ENCODE peak calls at places on chromosomes 7 and 10, in nine cellular contexts. Y is kidney, R is GM20000, J is sigmoid colon, C is endothelial cell, O is MCF 10A, I is AG04450, F is lower lobe of right lung, H is GM12865. M is an unnamed sample.

GRCh38 chr10:121088524-121088923 is 237.4 kb downstream of the WDR11 start:
- DNase-seq in Y (no peak), R (no peak), J (no peak), C (peak), O (peak), I (no peak), F (no peak), H (no peak), M (no peak)

GRCh38 chr10:13555884-13556529 is 27.2 kb upstream of the BEND7 start:
- DNase-seq in Y (no peak), R (no peak), J (no peak), C (no peak), O (no peak), I (no peak), F (no peak), H (no peak), M (no peak)

GRCh38 chr10:118522791-118523498 is 72.5 kb downstream of the PRLHR start:
- DNase-seq in Y (no peak), R (no peak), J (no peak), C (no peak), O (peak), I (no peak), F (no peak), H (no peak), M (no peak)

GRCh38 chr10:98852686-98853085 is 383.0 kb downstream of the HPSE2 start:
- DNase-seq in Y (no peak), R (no peak), J (no peak), C (no peak), O (no peak), I (no peak), F (no peak), H (peak), M (no peak)

GRCh38 chr10:22712959-22713852 is 1.2 kb downstream of the PIP4K2A start:
- DNase-seq in Y (peak), R (peak), J (no peak), C (peak), O (peak), I (no peak), F (peak), H (peak), M (peak)

GRCh38 chr7:135571834-135572233 is 14.1 kb downstream of the NUP205 start:
- DNase-seq in Y (no peak), R (no peak), J (no peak), C (no peak), O (no peak), I (no peak), F (no peak), H (no peak), M (no peak)

GRCh38 chr7:2309889-2310331 is 4.3 kb downstream of the SNX8 start:
- DNase-seq in Y (peak), R (no peak), J (no peak), C (no peak), O (peak), I (peak), F (no peak), H (no peak), M (no peak)

GRCh38 chr10:27372095-27372494 is 131.5 kb upstream of the ACBD5 start:
- DNase-seq in Y (no peak), R (no peak), J (no peak), C (no peak), O (no peak), I (no peak), F (no peak), H (no peak), M (no peak)

GRCh38 chr10:49651039-49651835 is 28.2 kb upstream of the C10orf53 start:
- DNase-seq in Y (no peak), R (no peak), J (no peak), C (no peak), O (no peak), I (no peak), F (no peak), H (no peak), M (no peak)

GRCh38 chr7:147412782-147413186 is 1177.8 kb upstream of the C7orf33 start:
- DNase-seq in Y (no peak), R (no peak), J (no peak), C (no peak), O (peak), I (peak), F (no peak), H (no peak), M (no peak)

GRCh38 chr10:552679-553078 is 136.8 kb downstream of the DIP2C start:
- DNase-seq in Y (no peak), R (no peak), J (no peak), C (no peak), O (no peak), I (no peak), F (no peak), H (no peak), M (no peak)

GRCh38 chr10:116974442-116975005 is 30.5 kb downstream of the SHTN1 start:
- DNase-seq in Y (no peak), R (no peak), J (no peak), C (no peak), O (peak), I (peak), F (no peak), H (no peak), M (no peak)

GRCh38 chr10:113854757-113855626 is 531 bp downstream of the NHLRC2 start:
- DNase-seq in Y (peak), R (peak), J (peak), C (peak), O (peak), I (no peak), F (peak), H (peak), M (peak)

GRCh38 chr10:71426058-71426605 is 29.4 kb downstream of the CDH23 start:
- DNase-seq in Y (peak), R (no peak), J (no peak), C (no peak), O (no peak), I (no peak), F (no peak), H (no peak), M (no peak)

GRCh38 chr10:92697663-92698511 is 8.1 kb downstream of the HHEX start:
- DNase-seq in Y (no peak), R (peak), J (no peak), C (no peak), O (no peak), I (no peak), F (no peak), H (peak), M (peak)

GRCh38 chr10:6815346-6815745 is 235.3 kb upstream of the PRKCQ start:
- DNase-seq in Y (no peak), R (no peak), J (no peak), C (no peak), O (no peak), I (no peak), F (no peak), H (no peak), M (no peak)

GRCh38 chr7:144834516-144835165 is 1.2 kb downstream of the TPK1 start:
- DNase-seq in Y (no peak), R (peak), J (peak), C (no peak), O (no peak), I (no peak), F (no peak), H (peak), M (peak)

GRCh38 chr7:149827089-149827981 is 10.8 kb upstream of the ZNF862 start:
- DNase-seq in Y (peak), R (no peak), J (peak), C (no peak), O (no peak), I (no peak), F (peak), H (no peak), M (no peak)

GRCh38 chr10:93074597-93075368 is 1.1 kb downstream of the CYP26A1 start:
- DNase-seq in Y (no peak), R (peak), J (no peak), C (no peak), O (no peak), I (no peak), F (no peak), H (no peak), M (peak)

GRCh38 chr7:128211626-128212025 is 29.5 kb upstream of the LEP start:
- DNase-seq in Y (no peak), R (no peak), J (peak), C (no peak), O (no peak), I (no peak), F (no peak), H (no peak), M (no peak)

GRCh38 chr7:45146531-45147379 is 10.8 kb upstream of the RAMP3 start:
- DNase-seq in Y (peak), R (no peak), J (peak), C (no peak), O (no peak), I (no peak), F (no peak), H (no peak), M (no peak)

GRCh38 chr7:127854383-127854782 is 176.9 kb downstream of the LRRC4 start:
- DNase-seq in Y (no peak), R (no peak), J (no peak), C (no peak), O (no peak), I (no peak), F (no peak), H (no peak), M (no peak)

GRCh38 chr7:107982918-107983389 is 20.0 kb downstream of the LAMB1 start:
- DNase-seq in Y (no peak), R (no peak), J (peak), C (no peak), O (no peak), I (no peak), F (no peak), H (no peak), M (no peak)

GRCh38 chr10:122841569-122841968 is 4.1 kb downstream of the CUZD1 start:
- DNase-seq in Y (no peak), R (no peak), J (no peak), C (no peak), O (no peak), I (no peak), F (no peak), H (no peak), M (no peak)

DNA sequence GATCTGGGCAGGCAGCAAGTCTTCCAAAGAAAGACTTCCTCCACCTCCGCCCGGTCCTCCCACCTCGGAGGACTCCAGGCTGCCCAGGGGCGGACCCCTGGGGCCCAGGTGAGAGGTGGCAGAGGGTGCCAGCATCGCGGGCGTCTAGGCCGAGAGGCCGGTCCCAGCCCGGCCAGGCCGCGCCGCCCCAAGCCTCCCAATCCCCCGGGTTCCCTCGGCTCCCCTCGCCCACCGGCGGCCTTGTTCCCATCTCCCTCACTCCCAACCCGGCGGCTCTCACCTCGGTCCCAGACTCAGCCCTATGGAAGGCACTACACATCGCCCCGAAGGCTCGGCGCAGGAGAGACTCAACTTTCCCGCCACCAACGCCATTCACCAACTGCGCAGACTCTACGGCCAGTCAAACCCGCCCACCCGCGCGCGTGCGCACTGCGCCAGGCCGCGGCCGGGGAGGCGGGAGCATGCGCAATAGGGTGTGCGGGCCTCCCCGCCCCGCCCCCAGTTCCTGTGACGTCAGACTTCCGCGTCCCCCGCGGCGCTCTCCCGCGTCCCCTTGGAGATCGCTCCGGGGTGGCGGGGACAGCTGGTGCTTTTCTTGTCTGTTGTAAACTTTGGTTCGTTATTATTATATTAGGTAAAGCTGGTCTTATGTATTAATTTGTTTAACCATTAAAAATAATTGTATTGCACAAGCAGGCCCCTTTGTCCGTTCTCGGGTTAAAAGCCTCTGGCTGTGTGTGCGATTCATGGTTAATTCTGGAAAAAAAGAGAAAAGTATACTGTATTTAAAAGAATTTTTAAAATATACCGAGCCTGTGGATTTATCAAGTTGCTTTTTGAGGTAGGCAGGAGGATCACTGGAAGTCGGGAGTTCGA is at the start of gene XRCC2:
- DNase-seq in Y (peak), R (peak), J (peak), C (peak), O (peak), I (peak), F (peak), H (peak), M (peak)
- TF ChIP-seq CTCF in Y (no peak), R (no peak), J (no peak), C (no peak), O (no peak), I (no peak), F (no peak), H (no peak), M (no peak)

DNA sequence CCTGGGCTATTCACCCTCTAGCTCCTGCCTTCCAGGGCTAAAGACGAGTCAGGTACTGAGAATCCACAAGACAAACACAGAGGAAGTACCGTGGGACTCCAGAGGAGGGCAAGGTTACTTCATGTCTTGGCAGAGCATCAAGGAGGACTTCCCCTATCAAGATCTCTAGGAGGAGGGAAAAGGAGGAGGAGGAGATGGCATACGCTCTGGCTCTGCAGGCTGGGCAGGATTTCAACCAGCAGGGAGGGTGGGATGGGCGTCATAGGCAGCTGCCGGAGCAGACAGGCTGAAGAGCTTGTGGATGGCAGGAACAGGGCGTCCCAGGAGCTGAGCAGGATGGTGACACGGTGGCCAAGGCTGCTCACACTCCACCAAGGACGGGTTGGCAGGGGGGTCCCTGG is 21.3 kb downstream of the MDH2 start:
- DNase-seq in Y (peak), R (peak), J (peak), C (no peak), O (peak), I (peak), F (peak), H (no peak), M (peak)
- TF ChIP-seq CTCF in Y (peak), R (no peak), J (peak), C (no peak), O (peak), I (peak), F (no peak), H (no peak), M (no peak)

DNA sequence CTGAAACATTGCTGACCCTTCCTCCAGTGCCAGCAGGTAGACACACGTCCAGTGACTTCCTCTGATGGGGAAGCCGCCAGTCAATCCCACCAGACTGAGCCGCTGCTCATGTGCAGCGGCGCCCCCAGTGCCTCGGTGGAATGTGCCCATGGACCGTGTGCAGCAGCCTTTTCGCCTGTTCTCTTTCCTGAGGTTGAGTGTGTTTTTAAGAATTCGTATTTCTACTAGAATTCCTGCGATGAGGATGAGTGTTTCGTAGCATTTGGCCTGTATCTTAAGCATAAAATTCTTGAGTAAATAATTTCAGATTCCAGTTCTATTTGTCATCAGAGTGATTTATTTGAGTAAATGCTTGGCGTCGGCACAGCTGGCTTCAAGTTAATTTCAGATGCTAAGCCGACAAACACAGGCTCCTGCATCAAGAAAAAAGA is 35.4 kb downstream of the BNIP3 start:
- DNase-seq in Y (no peak), R (no peak), J (peak), C (no peak), O (peak), I (peak), F (no peak), H (no peak), M (no peak)
- TF ChIP-seq CTCF in Y (no peak), R (no peak), J (no peak), C (no peak), O (no peak), I (no peak), F (no peak), H (no peak), M (no peak)

GRCh38 chr10:55410415-55410885 is 609.4 kb upstream of the PCDH15 start:
- DNase-seq in Y (no peak), R (no peak), J (no peak), C (peak), O (peak), I (no peak), F (no peak), H (no peak), M (no peak)
- TF ChIP-seq CTCF in Y (no peak), R (no peak), J (no peak), C (no peak), O (no peak), I (no peak), F (peak), H (no peak), M (no peak)

M was measured in GM13976.